ENCODE peak calls at places on chromosomes 13 and 19, in five cellular contexts. J is amniotic stem cell, L is NCI-H446 treated with DMSO at 0.1 percent for 48 hours, G is thoracic aorta, B is ureter. Z is an unnamed sample.

GRCh38 chr13:53068841-53069520 is 40.4 kb downstream of the OLFM4 start:
- DNase-seq in J (no peak), L (no peak), G (no peak), B (no peak), Z (no peak)

GRCh38 chr19:46482645-46483044 is 11.3 kb upstream of the PNMA8A start:
- DNase-seq in J (no peak), L (no peak), G (no peak), B (no peak), Z (no peak)

GRCh38 chr19:33486936-33487793 is 34.4 kb downstream of the PEPD start:
- DNase-seq in J (no peak), L (no peak), G (no peak), B (no peak), Z (no peak)

GRCh38 chr13:103325675-103326074 is 259.5 kb upstream of the SLC10A2 start:
- DNase-seq in J (no peak), L (no peak), G (no peak), B (no peak), Z (no peak)

GRCh38 chr13:93304868-93305613 is 78.4 kb downstream of the GPC6 start:
- DNase-seq in J (no peak), L (no peak), G (no peak), B (no peak), Z (no peak)

GRCh38 chr19:49442354-49442753 is 1.0 kb upstream of the SLC17A7 start:
- DNase-seq in J (no peak), L (peak), G (no peak), B (no peak), Z (no peak)

GRCh38 chr19:40612831-40613668 is 11.9 kb downstream of the LTBP4 start:
- DNase-seq in J (no peak), L (no peak), G (no peak), B (no peak), Z (no peak)

GRCh38 chr19:24032651-24033050 is 54.3 kb upstream of the ZNF254 start:
- DNase-seq in J (no peak), L (no peak), G (no peak), B (no peak), Z (no peak)

GRCh38 chr19:42529248-42529764 is 1.0 kb upstream of the CEACAM1 start:
- DNase-seq in J (no peak), L (no peak), G (no peak), B (peak), Z (peak)

GRCh38 chr19:42051166-42052115 is 18.6 kb downstream of the GRIK5 start:
- DNase-seq in J (no peak), L (no peak), G (no peak), B (no peak), Z (no peak)

GRCh38 chr13:57612568-57612967 is 19.0 kb upstream of the PCDH17 start:
- DNase-seq in J (no peak), L (peak), G (no peak), B (no peak), Z (no peak)

GRCh38 chr13:81326913-81327312 is 986.0 kb upstream of the SPRY2 start:
- DNase-seq in J (no peak), L (no peak), G (no peak), B (no peak), Z (no peak)

GRCh38 chr13:91308299-91308698 is 39.2 kb upstream of the MIR17HG start:
- DNase-seq in J (no peak), L (no peak), G (no peak), B (no peak), Z (no peak)

GRCh38 chr13:72963762-72964161 is 95.0 kb upstream of the KLF5 start:
- DNase-seq in J (no peak), L (no peak), G (no peak), B (no peak), Z (no peak)

GRCh38 chr19:56377105-56377924 is 16.0 kb downstream of the ZNF582 start:
- DNase-seq in J (no peak), L (no peak), G (no peak), B (no peak), Z (no peak)

GRCh38 chr13:29546662-29547061 is 48.8 kb downstream of the SLC7A1 start:
- DNase-seq in J (no peak), L (no peak), G (no peak), B (no peak), Z (no peak)

GRCh38 chr13:99636306-99636705 is 135.0 kb downstream of the TM9SF2 start:
- DNase-seq in J (no peak), L (no peak), G (no peak), B (no peak), Z (no peak)

GRCh38 chr19:17184381-17184841 is 30.7 kb upstream of the USE1 start:
- DNase-seq in J (no peak), L (no peak), G (no peak), B (no peak), Z (no peak)

GRCh38 chr13:99970761-99971575 is 599 bp downstream of the ZIC5 start:
- DNase-seq in J (no peak), L (no peak), G (no peak), B (peak), Z (no peak)

GRCh38 chr13:34201050-34201913 is 383.3 kb downstream of the RFC3 start:
- DNase-seq in J (peak), L (peak), G (no peak), B (no peak), Z (no peak)

GRCh38 chr19:17021793-17022590 is 4.6 kb downstream of the CPAMD8 start:
- DNase-seq in J (no peak), L (no peak), G (no peak), B (peak), Z (no peak)

GRCh38 chr19:54164369-54165068 is 5.0 kb upstream of the LENG1 start:
- DNase-seq in J (no peak), L (no peak), G (no peak), B (peak), Z (no peak)

GRCh38 chr19:29618434-29618833 is 12.4 kb downstream of the POP4 start:
- DNase-seq in J (no peak), L (no peak), G (no peak), B (no peak), Z (no peak)

GRCh38 chr13:102724923-102725322 is 30.1 kb upstream of the METTL21C start:
- DNase-seq in J (no peak), L (no peak), G (no peak), B (no peak), Z (peak)

Z was measured in HTR-8/SVneo.